ENCODE peak calls at places on chromosomes 16 and 17, in four cellular contexts. V, O, D and A are unnamed samples.

GRCh38 chr16:11949527-11949926 is 7.7 kb upstream of the NPIPB2 start:
- DNase-seq in V (peak; percentile 62), O (peak; percentile 41), D (no peak), A (peak; percentile 12)

GRCh38 chr17:70022175-70022574 is 52.9 kb upstream of the KCNJ16 start:
- DNase-seq in V (no peak), O (no peak), D (no peak), A (no peak)

GRCh38 chr16:24611310-24611709 is 71.9 kb downstream of the RBBP6 start:
- DNase-seq in V (no peak), O (peak; percentile 0), D (no peak), A (no peak)

GRCh38 chr16:73193464-73193863 is 145.5 kb upstream of the ZFHX3 start:
- DNase-seq in V (no peak), O (no peak), D (no peak), A (no peak)

GRCh38 chr17:55931448-55931847 is 180.6 kb downstream of the PCTP start:
- DNase-seq in V (no peak), O (no peak), D (no peak), A (no peak)

GRCh38 chr17:46202482-46202881 is 9.3 kb upstream of the KANSL1 start:
- DNase-seq in V (no peak), O (no peak), D (no peak), A (no peak)

GRCh38 chr17:50779747-50780363 is 12.5 kb upstream of the ANKRD40CL start:
- DNase-seq in V (no peak), O (no peak), D (no peak), A (no peak)

GRCh38 chr17:17694229-17695081 is 13.2 kb downstream of the RAI1 start:
- DNase-seq in V (peak; percentile 48), O (peak; percentile 52), D (peak; percentile 70), A (peak; percentile 73)

GRCh38 chr17:66383353-66383752 is 80.9 kb downstream of the PRKCA start:
- DNase-seq in V (peak; percentile 54), O (no peak), D (no peak), A (no peak)

GRCh38 chr17:66514227-66514806 is 211.9 kb downstream of the PRKCA start:
- DNase-seq in V (peak; percentile 70), O (no peak), D (no peak), A (no peak)

GRCh38 chr17:6901086-6901485 is 69.6 kb upstream of the TEKT1 start:
- DNase-seq in V (no peak), O (no peak), D (no peak), A (no peak)

GRCh38 chr16:89890200-89890599 is 16.8 kb downstream of the TCF25 start:
- DNase-seq in V (no peak), O (no peak), D (no peak), A (no peak)

GRCh38 chr17:73640691-73641090 is 3.6 kb downstream of the SDK2 start:
- DNase-seq in V (no peak), O (no peak), D (no peak), A (no peak)

GRCh38 chr16:21628772-21629171 is 23.6 kb downstream of the IGSF6 start:
- DNase-seq in V (peak; percentile 84), O (no peak), D (no peak), A (no peak)

GRCh38 chr16:31354394-31355291 is at the start of gene ITGAX:
- DNase-seq in V (peak; percentile 40), O (peak; percentile 3), D (peak; percentile 49), A (no peak)

GRCh38 chr17:12081720-12082119 is 61.0 kb downstream of the MAP2K4 start:
- DNase-seq in V (no peak), O (no peak), D (no peak), A (no peak)

GRCh38 chr16:75265911-75266701 is 14.7 kb upstream of the BCAR1 start:
- DNase-seq in V (peak; percentile 67), O (peak; percentile 59), D (peak; percentile 89), A (peak; percentile 76)

GRCh38 chr17:33674685-33675084 is 381.6 kb upstream of the ASIC2 start:
- DNase-seq in V (no peak), O (peak; percentile 36), D (peak; percentile 51), A (peak; percentile 55)

GRCh38 chr17:13646411-13646810 is 44.7 kb upstream of the HS3ST3A1 start:
- DNase-seq in V (peak; percentile 41), O (no peak), D (no peak), A (no peak)

GRCh38 chr17:66240630-66241029 is 11.4 kb upstream of the APOH start:
- DNase-seq in V (peak; percentile 73), O (no peak), D (no peak), A (no peak)

GRCh38 chr16:58733248-58733670 is 857 bp downstream of the GOT2 start:
- DNase-seq in V (no peak), O (no peak), D (no peak), A (no peak)

GRCh38 chr17:65074778-65075250 is 18.3 kb upstream of the GNA13 start:
- DNase-seq in V (no peak), O (no peak), D (no peak), A (peak; percentile 31)

GRCh38 chr16:72989203-72989991 is 58.5 kb downstream of the ZFHX3 start:
- DNase-seq in V (peak; percentile 90), O (no peak), D (no peak), A (no peak)

GRCh38 chr17:82388223-82388921 is 16.8 kb downstream of the UTS2R start:
- DNase-seq in V (no peak), O (no peak), D (peak; percentile 80), A (peak; percentile 71)

GRCh38 chr16:49598386-49599170 is 225.0 kb downstream of the C16orf78 start:
- DNase-seq in V (no peak), O (no peak), D (peak; percentile 21), A (no peak)

GRCh38 chr17:17180141-17180603 is 26.0 kb downstream of the PLD6 start:
- DNase-seq in V (no peak), O (no peak), D (no peak), A (no peak)

GRCh38 chr16:3029499-3030127 is 5.8 kb downstream of the THOC6 start:
- DNase-seq in V (no peak), O (no peak), D (no peak), A (peak; percentile 26)

GRCh38 chr16:70510216-70510615 is 13.1 kb downstream of the COG4 start:
- DNase-seq in V (no peak), O (no peak), D (no peak), A (no peak)

GRCh38 chr17:76670020-76670707 is 26.6 kb upstream of the ST6GALNAC1 start:
- DNase-seq in V (no peak), O (no peak), D (peak; percentile 64), A (no peak)

GRCh38 chr17:10745231-10745630 is 15.4 kb upstream of the TMEM220 start:
- DNase-seq in V (no peak), O (no peak), D (no peak), A (no peak)

GRCh38 chr17:7238418-7239090 is 703 bp downstream of the PHF23 start:
- DNase-seq in V (no peak), O (no peak), D (no peak), A (peak; percentile 53)

GRCh38 chr16:679808-680624 is at the start of gene STUB1:
- DNase-seq in V (peak; percentile 73), O (peak; percentile 78), D (peak; percentile 89), A (peak; percentile 92)

GRCh38 chr17:74723891-74724290 is 11.2 kb upstream of the CD300LF start:
- DNase-seq in V (no peak), O (no peak), D (no peak), A (no peak)

GRCh38 chr16:25872369-25873070 is 180.8 kb downstream of the HS3ST4 start:
- DNase-seq in V (no peak), O (no peak), D (no peak), A (no peak)

GRCh38 chr16:54280751-54281150 is 5.8 kb downstream of the IRX3 start:
- DNase-seq in V (no peak), O (no peak), D (no peak), A (peak; percentile 27)